ENCODE peak calls at places on chromosomes 2 and 18, in six cellular contexts. P, A, J, H, R and G are unnamed samples.

GRCh38 chr2:48514591-48514990 is 15.4 kb upstream of the STON1 start:
- DNase-seq in P (no peak), A (no peak), J (no peak), H (no peak), R (no peak), G (no peak)

GRCh38 chr2:9714630-9715214 is 83.9 kb upstream of the YWHAQ start:
- DNase-seq in P (no peak), A (no peak), J (no peak), H (no peak), R (no peak), G (no peak)

GRCh38 chr2:14288016-14288415 is 344.5 kb upstream of the LRATD1 start:
- DNase-seq in P (peak; percentile 94), A (no peak), J (no peak), H (no peak), R (no peak), G (no peak)

GRCh38 chr2:232576995-232577394 is 26.5 kb downstream of the EIF4E2 start:
- DNase-seq in P (no peak), A (no peak), J (no peak), H (no peak), R (no peak), G (no peak)

GRCh38 chr2:111017034-111017640 is 103.6 kb upstream of the BCL2L11 start:
- DNase-seq in P (no peak), A (no peak), J (no peak), H (no peak), R (no peak), G (no peak)

GRCh38 chr2:237466266-237466665 is 20.8 kb upstream of the MLPH start:
- DNase-seq in P (no peak), A (no peak), J (no peak), H (no peak), R (no peak), G (no peak)

GRCh38 chr2:151350579-151351195 is 6.7 kb upstream of the TNFAIP6 start:
- DNase-seq in P (no peak), A (no peak), J (no peak), H (no peak), R (no peak), G (no peak)

GRCh38 chr2:154740360-154740759 is 41.9 kb downstream of the KCNJ3 start:
- DNase-seq in P (no peak), A (no peak), J (no peak), H (no peak), R (no peak), G (no peak)

GRCh38 chr2:23386422-23387220 is 1.6 kb downstream of the KLHL29 start:
- DNase-seq in P (peak; percentile 50), A (no peak), J (no peak), H (peak; percentile 45), R (no peak), G (no peak)

GRCh38 chr2:33457588-33458247 is 18.7 kb upstream of the RASGRP3 start:
- DNase-seq in P (no peak), A (no peak), J (no peak), H (no peak), R (no peak), G (no peak)

GRCh38 chr2:74077636-74078035 is 70.1 kb downstream of the BOLA3 start:
- DNase-seq in P (no peak), A (no peak), J (no peak), H (no peak), R (no peak), G (no peak)

GRCh38 chr18:55912919-55913318 is 324.9 kb upstream of the TCF4 start:
- DNase-seq in P (no peak), A (no peak), J (no peak), H (no peak), R (no peak), G (no peak)

GRCh38 chr2:225040862-225041209 is 1.4 kb downstream of the DOCK10 start:
- DNase-seq in P (no peak), A (no peak), J (no peak), H (peak; percentile 25), R (no peak), G (no peak)

GRCh38 chr2:101832114-101832513 is 134.6 kb downstream of the MAP4K4 start:
- DNase-seq in P (no peak), A (no peak), J (no peak), H (no peak), R (no peak), G (no peak)

GRCh38 chr2:240576436-240577205 is 8.3 kb downstream of the RNPEPL1 start:
- DNase-seq in P (no peak), A (no peak), J (no peak), H (no peak), R (no peak), G (no peak)

GRCh38 chr2:162030363-162030762 is 43.7 kb downstream of the DPP4 start:
- DNase-seq in P (no peak), A (no peak), J (no peak), H (no peak), R (no peak), G (no peak)

GRCh38 chr2:174606336-174606735 is 8.7 kb upstream of the WIPF1 start:
- DNase-seq in P (no peak), A (no peak), J (no peak), H (no peak), R (no peak), G (no peak)

GRCh38 chr2:147098946-147099345 is 745.9 kb upstream of the ACVR2A start:
- DNase-seq in P (no peak), A (no peak), J (no peak), H (no peak), R (no peak), G (no peak)

GRCh38 chr2:96604104-96604503 is 34.0 kb downstream of the KANSL3 start:
- DNase-seq in P (no peak), A (no peak), J (no peak), H (no peak), R (no peak), G (no peak)

GRCh38 chr2:148300534-148300933 is 279.6 kb downstream of the MBD5 start:
- DNase-seq in P (no peak), A (no peak), J (no peak), H (no peak), R (no peak), G (no peak)

GRCh38 chr2:127305985-127306585 is 12.1 kb upstream of the ERCC3 start:
- DNase-seq in P (no peak), A (no peak), J (no peak), H (no peak), R (no peak), G (peak; percentile 53)

GRCh38 chr18:22471546-22472131 is 53.9 kb upstream of the CTAGE1 start:
- DNase-seq in P (no peak), A (peak; percentile 71), J (no peak), H (no peak), R (no peak), G (no peak)

GRCh38 chr2:133791191-133791590 is 222.9 kb upstream of the NCKAP5 start:
- DNase-seq in P (no peak), A (no peak), J (no peak), H (no peak), R (no peak), G (no peak)

GRCh38 chr18:36831139-36831538 is 2.2 kb downstream of the KIAA1328 start:
- DNase-seq in P (no peak), A (no peak), J (no peak), H (no peak), R (no peak), G (no peak)

GRCh38 chr2:98240796-98241398 is 105.4 kb upstream of the CNGA3 start:
- DNase-seq in P (no peak), A (no peak), J (no peak), H (no peak), R (no peak), G (no peak)

GRCh38 chr2:20634430-20635095 is 16.3 kb downstream of the HS1BP3 start:
- DNase-seq in P (no peak), A (no peak), J (no peak), H (no peak), R (no peak), G (no peak)

GRCh38 chr2:159380676-159381239 is 94.3 kb upstream of the WDSUB1 start:
- DNase-seq in P (no peak), A (no peak), J (no peak), H (no peak), R (no peak), G (no peak)

GRCh38 chr2:240898108-240898730 is 2.3 kb upstream of the MAB21L4 start:
- DNase-seq in P (no peak), A (peak; percentile 51), J (no peak), H (peak; percentile 30), R (no peak), G (no peak)

GRCh38 chr2:105772362-105772761 is 27.6 kb downstream of the NCK2 start:
- DNase-seq in P (no peak), A (no peak), J (no peak), H (no peak), R (no peak), G (no peak)

GRCh38 chr2:12928197-12928596 is 211.5 kb downstream of the TRIB2 start:
- DNase-seq in P (no peak), A (no peak), J (no peak), H (no peak), R (no peak), G (no peak)